ENCODE peak calls at places on chromosome 13, in ten cellular contexts. X is stomach, R is tibial nerve, I is A549, F is ovary, N is sigmoid colon, J is transverse colon, V is suprapubic skin, T is HepG2, L is H1. K is an unnamed sample.

GRCh38 chr13:110592670-110593069 is 22.7 kb upstream of the NAXD start:
- DNase-seq in X (no peak), F (no peak), I (no peak), L (no peak), J (no peak), V (peak; percentile 14), N (no peak), T (no peak), R (no peak), K (no peak)

GRCh38 chr13:64074989-64075474 is 2659.4 kb upstream of the PCDH20 start:
- DNase-seq in F (no peak), X (peak; percentile 17), J (no peak), L (no peak), R (no peak), T (peak; percentile 7), V (no peak), N (no peak), I (no peak), K (no peak)

GRCh38 chr13:41660426-41660825 is 203.1 kb downstream of the RGCC start:
- DNase-seq in X (no peak), V (no peak), R (no peak), L (no peak), J (no peak), N (no peak), F (no peak), I (no peak), T (no peak), K (no peak)

GRCh38 chr13:96091164-96091931 is 1.4 kb downstream of the HS6ST3 start:
- DNase-seq in T (no peak), V (peak; percentile 65), R (no peak), N (no peak), J (no peak), X (peak; percentile 33), L (no peak), I (no peak), F (peak; percentile 34), K (no peak)

GRCh38 chr13:106566682-106567420 is 1.1 kb downstream of the ARGLU1 start:
- DNase-seq in V (no peak), J (peak; percentile 69), F (peak; percentile 68), R (peak; percentile 28), I (peak; percentile 55), X (peak; percentile 63), L (no peak), N (peak; percentile 75), T (peak; percentile 32), K (peak; percentile 95)

GRCh38 chr13:94329277-94329676 is 150.2 kb downstream of the DCT start:
- DNase-seq in I (no peak), L (no peak), N (peak; percentile 69), F (peak; percentile 69), X (no peak), J (no peak), R (no peak), V (no peak), T (no peak), K (peak; percentile 53)

GRCh38 chr13:110195547-110196485 is 111.1 kb downstream of the COL4A1 start:
- DNase-seq in L (no peak), N (no peak), J (no peak), T (no peak), I (no peak), R (no peak), X (no peak), F (no peak), V (no peak), K (no peak)

GRCh38 chr13:22278336-22278929 is 607.6 kb downstream of the FGF9 start:
- DNase-seq in L (peak; percentile 7), N (no peak), F (peak; percentile 45), T (peak; percentile 2), X (peak; percentile 72), R (peak; percentile 28), J (peak; percentile 68), V (no peak), I (peak; percentile 11), K (no peak)

GRCh38 chr13:76732367-76732766 is 153.8 kb downstream of the KCTD12 start:
- DNase-seq in R (no peak), N (no peak), L (no peak), J (no peak), T (no peak), X (no peak), V (no peak), F (no peak), I (no peak), K (peak; percentile 77)

GRCh38 chr13:79060216-79060615 is 345.8 kb downstream of the RBM26 start:
- DNase-seq in F (no peak), J (no peak), L (no peak), T (no peak), X (no peak), V (no peak), N (no peak), R (no peak), I (no peak), K (no peak)

GRCh38 chr13:99432637-99433542 is 68.4 kb upstream of the TM9SF2 start:
- DNase-seq in J (peak; percentile 62), I (peak; percentile 61), T (peak; percentile 84), L (peak; percentile 54), R (peak; percentile 57), V (peak; percentile 84), N (peak; percentile 87), X (peak; percentile 52), F (no peak), K (no peak)

GRCh38 chr13:87827479-87827878 is 156.3 kb downstream of the SLITRK5 start:
- DNase-seq in V (no peak), X (no peak), I (peak; percentile 1), N (no peak), T (no peak), L (no peak), F (no peak), J (no peak), R (no peak), K (no peak)

GRCh38 chr13:98523455-98524102 is 53.3 kb downstream of the STK24 start:
- DNase-seq in R (no peak), T (no peak), L (no peak), X (no peak), I (no peak), V (no peak), N (no peak), F (no peak), J (no peak), K (no peak)

GRCh38 chr13:88707652-88708051 is 1036.5 kb downstream of the SLITRK5 start:
- DNase-seq in N (no peak), X (no peak), R (no peak), J (no peak), V (no peak), F (no peak), I (no peak), T (no peak), L (no peak), K (no peak)

GRCh38 chr13:92510416-92510815 is 716.2 kb upstream of the GPC6 start:
- DNase-seq in X (no peak), F (no peak), I (no peak), V (no peak), N (no peak), R (no peak), T (no peak), J (no peak), L (no peak), K (no peak)

GRCh38 chr13:77477299-77477848 is 58.1 kb upstream of the SCEL start:
- DNase-seq in I (no peak), F (no peak), T (no peak), N (no peak), R (no peak), V (no peak), L (no peak), J (no peak), X (no peak), K (no peak)

DNA sequence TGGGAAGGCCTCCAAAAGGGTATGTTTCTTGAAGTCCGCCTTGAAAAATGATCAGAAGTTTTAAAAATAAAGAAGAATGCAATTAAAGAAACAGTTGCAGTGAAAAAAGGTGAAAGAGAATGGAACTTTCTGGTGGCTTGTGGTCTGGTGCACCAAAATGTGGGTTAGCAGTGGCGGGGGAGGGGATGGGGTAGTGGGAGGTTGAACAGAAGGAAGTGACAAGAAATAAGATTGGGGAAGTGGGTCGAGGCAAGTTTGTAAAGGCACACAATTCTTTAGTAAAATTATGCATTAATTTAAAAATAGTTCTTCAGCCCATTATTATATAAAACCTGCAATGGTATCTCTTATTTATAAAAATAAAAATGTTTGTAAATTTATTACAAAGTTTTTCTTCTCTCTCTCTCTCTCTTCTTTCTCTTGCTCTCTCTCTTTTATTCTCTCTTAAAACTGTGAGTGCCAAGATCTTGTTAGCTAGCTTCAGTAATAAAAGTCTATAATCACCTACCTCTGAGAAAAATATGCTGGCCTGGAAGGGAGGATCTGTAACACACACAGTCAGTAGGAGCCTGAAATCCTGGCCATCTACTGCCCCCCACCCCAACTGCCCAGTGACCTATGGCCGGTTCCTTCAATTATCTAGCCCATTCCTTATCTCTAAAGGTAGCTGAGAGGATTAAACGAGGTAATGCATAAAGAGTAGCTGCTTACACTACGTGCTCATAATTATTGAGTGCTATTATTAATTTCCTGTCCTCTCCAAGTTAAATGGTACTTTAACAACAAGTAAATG is 2.2 kb downstream of the LCP1 start:
- DNase-seq in J (peak; percentile 70), N (no peak), I (no peak), X (peak; percentile 43), L (no peak), T (no peak), F (no peak), R (no peak), V (peak; percentile 66), K (no peak)
- H3K27ac ChIP-seq in J (peak overlapping the region; percentile 51), N (peak overlapping the region; percentile 29), I (no peak overlapping the region), X (no peak overlapping the region), L (no peak overlapping the region), T (no peak overlapping the region), F (no peak overlapping the region), R (peak overlapping the region; percentile 50), V (peak overlapping the region; percentile 3), K (no peak overlapping the region)

DNA sequence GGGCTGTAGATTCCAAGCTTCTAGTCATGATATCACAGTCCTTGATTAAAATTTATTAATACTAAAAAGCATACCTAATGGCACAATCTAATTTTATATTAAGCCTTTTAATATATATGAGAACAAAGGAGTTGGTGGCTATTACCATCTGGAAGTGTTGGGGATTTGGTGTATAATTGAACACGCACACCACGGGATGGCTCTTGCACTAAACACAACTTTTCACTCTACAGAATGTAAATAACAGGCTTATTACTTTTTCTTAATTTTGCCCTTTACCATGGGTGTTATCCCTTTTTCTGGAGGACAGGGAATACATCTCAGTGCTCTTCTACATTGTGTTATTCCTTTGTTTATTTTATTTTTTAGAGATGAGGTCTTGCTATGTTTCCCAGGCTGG is 21.6 kb downstream of the POMP start:
- DNase-seq in F (no peak), R (no peak), L (no peak), T (no peak), I (no peak), J (no peak), V (no peak), X (no peak), N (no peak), K (no peak)
- TF ChIP-seq POLR2A in F (no peak), R (no peak), L (no peak), T (no peak), I (no peak), J (no peak), V (no peak), X (no peak), N (no peak), K (no peak)

GRCh38 chr13:19959141-19959830 is 759 bp downstream of the ZMYM2 start:
- DNase-seq in J (peak; percentile 61), N (peak; percentile 77), R (peak; percentile 21), I (peak; percentile 35), L (no peak), X (peak; percentile 51), T (peak; percentile 27), V (peak; percentile 79), F (peak; percentile 76), K (no peak)
- TF ChIP-seq EP300 in J (no peak), N (no peak), R (no peak), I (no peak), L (no peak), X (no peak), T (no peak), V (no peak), F (no peak), K (no peak)

GRCh38 chr13:48542581-48543341 is 9.9 kb upstream of the RCBTB2 start:
- DNase-seq in L (no peak), T (peak; percentile 23), N (peak; percentile 81), R (no peak), I (no peak), X (peak; percentile 58), V (peak; percentile 73), F (peak; percentile 68), J (peak; percentile 43), K (no peak)
- H3K27ac ChIP-seq in L (no peak overlapping the region), T (no peak overlapping the region), N (peak overlapping the region; percentile 66), R (peak overlapping the region; percentile 77), I (no peak overlapping the region), X (no peak overlapping the region), V (peak overlapping the region; percentile 67), F (no peak overlapping the region), J (peak overlapping the region; percentile 53), K (peak overlapping the region; percentile 60)

K was measured in esophagus muscularis mucosa.